ENCODE peak calls at places on chromosomes 4 and X, in eight cellular contexts. Z is effector memory CD8-positive, alpha-beta T cell; C is cardiac fibroblast; Q is osteocyte; O is stimulated activated CD4-positive, alpha-beta T cell treated with anti-CD3 and anti-CD28 coated beads, Interleukin-4, amount 100 ng/mL, for 24 hours; K is iris pigment epithelial cell; E is HL-60; V is spleen. L is an unnamed sample.

GRCh38 chr4:149063007-149063406 is 620.8 kb upstream of the NR3C2 start:
- DNase-seq in Z (no peak), C (no peak), Q (no peak), O (no peak), K (no peak), E (no peak), V (no peak), L (no peak)

GRCh38 chrX:67544871-67545771 is 1.3 kb downstream of the AR start:
- DNase-seq in Z (no peak), C (peak; percentile 25), Q (no peak), O (no peak), K (peak; percentile 49), E (no peak), V (peak; percentile 69), L (no peak)

GRCh38 chrX:124529786-124530185 is 183.4 kb downstream of the SH2D1A start:
- DNase-seq in Z (no peak), C (no peak), Q (no peak), O (no peak), K (no peak), E (no peak), V (no peak), L (no peak)

GRCh38 chr4:10296730-10297129 is 160.5 kb downstream of the ZNF518B start:
- DNase-seq in Z (no peak), C (peak; percentile 46), Q (no peak), O (no peak), K (no peak), E (no peak), V (no peak), L (peak; percentile 84)

GRCh38 chrX:132480581-132481203 is 8.1 kb downstream of the MBNL3 start:
- DNase-seq in Z (peak; percentile 26), C (peak; percentile 63), Q (no peak), O (peak; percentile 30), K (peak; percentile 3), E (peak; percentile 81), V (peak; percentile 74), L (no peak)

GRCh38 chr4:7425171-7425570 is 9.6 kb downstream of the PSAPL1 start:
- DNase-seq in Z (no peak), C (no peak), Q (no peak), O (no peak), K (no peak), E (no peak), V (peak; percentile 64), L (no peak)

GRCh38 chrX:148135738-148136137 is 154.6 kb downstream of the FMR1NB start:
- DNase-seq in Z (no peak), C (peak; percentile 20), Q (no peak), O (no peak), K (peak; percentile 0), E (no peak), V (no peak), L (no peak)

GRCh38 chr4:52096048-52096447 is 44.9 kb downstream of the SPATA18 start:
- DNase-seq in Z (no peak), C (no peak), Q (no peak), O (no peak), K (peak; percentile 45), E (no peak), V (no peak), L (no peak)

L was measured in NCI-H82.